ENCODE peak calls at places on chromosomes 1 and 21, in four cellular contexts. M is astrocyte, K is iPS-NIHi11, J is lower lobe of right lung. U is an unnamed sample.

GRCh38 chr1:183871142-183871541 is 66.2 kb downstream of the RGL1 start:
- DNase-seq in M (peak), J (no peak), K (peak), U (no peak)

GRCh38 chr21:34835526-34835925 is 166.7 kb downstream of the CLIC6 start:
- DNase-seq in M (no peak), K (peak), J (peak), U (no peak)

GRCh38 chr1:17370618-17371017 is 1.4 kb upstream of the PADI6 start:
- DNase-seq in K (peak), M (no peak), J (no peak), U (no peak)

GRCh38 chr1:51630393-51630792 is 13.5 kb downstream of the OSBPL9 start:
- DNase-seq in M (no peak), J (no peak), K (no peak), U (no peak)

GRCh38 chr1:224333939-224334701 is 4.1 kb upstream of the NVL start:
- DNase-seq in J (no peak), M (peak), K (no peak), U (no peak)

GRCh38 chr21:39724944-39725343 is 20.0 kb upstream of the IGSF5 start:
- DNase-seq in J (no peak), K (no peak), M (no peak), U (no peak)

GRCh38 chr1:181190362-181191035 is 102.0 kb downstream of the IER5 start:
- DNase-seq in K (peak), J (no peak), M (no peak), U (no peak)

GRCh38 chr1:176183618-176184017 is 23.5 kb downstream of the COP1 start:
- DNase-seq in M (no peak), K (no peak), J (no peak), U (no peak)

GRCh38 chr1:54806931-54807611 is 5.9 kb upstream of the TTC22 start:
- DNase-seq in J (no peak), K (no peak), M (peak), U (no peak)

GRCh38 chr1:115647507-115647906 is 5.7 kb downstream of the VANGL1 start:
- DNase-seq in M (no peak), K (no peak), J (no peak), U (no peak)

GRCh38 chr1:179036844-179037465 is 11.3 kb downstream of the FAM20B start:
- DNase-seq in M (peak), K (no peak), J (no peak), U (no peak)

GRCh38 chr1:200888349-200888838 is 6.3 kb upstream of the INAVA start:
- DNase-seq in M (no peak), K (no peak), J (no peak), U (no peak)

GRCh38 chr1:50750021-50750619 is 209.9 kb downstream of the FAF1 start:
- DNase-seq in J (no peak), K (peak), M (peak), U (no peak)

GRCh38 chr1:150021191-150021688 is 10.7 kb upstream of the OTUD7B start:
- DNase-seq in M (no peak), K (no peak), J (no peak), U (no peak)

GRCh38 chr1:205582471-205583291 is 49.1 kb downstream of the ELK4 start:
- DNase-seq in J (no peak), K (no peak), M (no peak), U (no peak)

GRCh38 chr1:23779826-23780371 is 1.7 kb downstream of the PITHD1 start:
- DNase-seq in K (no peak), J (no peak), M (peak), U (no peak)

GRCh38 chr1:182259229-182259872 is 132.2 kb downstream of the GLUL start:
- DNase-seq in M (peak), J (peak), K (no peak), U (no peak)

GRCh38 chr1:38891753-38892152 is 10.4 kb upstream of the GJA9 start:
- DNase-seq in K (peak), J (no peak), M (peak), U (no peak)

GRCh38 chr1:177235350-177235749 is 64.6 kb downstream of the BRINP2 start:
- DNase-seq in K (no peak), J (no peak), M (no peak), U (no peak)

GRCh38 chr1:156897078-156897825 is 3.7 kb downstream of the PEAR1 start:
- DNase-seq in J (no peak), M (peak), K (no peak), U (no peak)

GRCh38 chr1:25813734-25814471 is 5.9 kb upstream of the MTFR1L start:
- DNase-seq in K (no peak), J (no peak), M (no peak), U (no peak)

GRCh38 chr1:225934711-225935110 is 6.3 kb downstream of the LEFTY2 start:
- DNase-seq in J (no peak), K (no peak), M (no peak), U (no peak)

GRCh38 chr1:99397029-99397428 is 132.7 kb downstream of the PLPPR4 start:
- DNase-seq in M (peak), J (no peak), K (peak), U (no peak)

GRCh38 chr1:115648717-115649691 is 7.2 kb downstream of the VANGL1 start:
- DNase-seq in J (no peak), M (no peak), K (no peak), U (no peak)

GRCh38 chr1:84997667-84998600 is 1.0 kb upstream of the MCOLN2 start:
- DNase-seq in M (peak), J (no peak), K (peak), U (peak)

GRCh38 chr1:193472838-193473398 is 286.5 kb upstream of the B3GALT2 start:
- DNase-seq in M (no peak), J (no peak), K (no peak), U (no peak)

GRCh38 chr21:33451634-33452071 is 28.1 kb downstream of the TMEM50B start:
- DNase-seq in K (no peak), J (no peak), M (no peak), U (no peak)

GRCh38 chr21:45592626-45593134 is 50.4 kb upstream of the SLC19A1 start:
- DNase-seq in J (peak), M (no peak), K (no peak), U (no peak)

GRCh38 chr21:42797522-42797921 is 81.8 kb downstream of the WDR4 start:
- DNase-seq in K (no peak), M (no peak), J (no peak), U (no peak)

GRCh38 chr1:162056043-162056442 is 13.4 kb upstream of the NOS1AP start:
- DNase-seq in K (peak), J (peak), M (peak), U (peak)

GRCh38 chr1:20078711-20079110 is 8.7 kb downstream of the PLA2G5 start:
- DNase-seq in K (no peak), M (no peak), J (no peak), U (no peak)

GRCh38 chr21:16004523-16004922 is 274.7 kb downstream of the USP25 start:
- DNase-seq in M (no peak), J (no peak), K (no peak), U (no peak)

GRCh38 chr1:224730950-224731349 is 114.8 kb downstream of the CNIH3 start:
- DNase-seq in M (no peak), K (no peak), J (no peak), U (no peak)

GRCh38 chr1:113999233-113999632 is 20.0 kb downstream of the OLFML3 start:
- DNase-seq in J (no peak), M (no peak), K (no peak), U (no peak)

GRCh38 chr1:26704629-26705028 is 8.8 kb downstream of the ARID1A start:
- DNase-seq in J (no peak), M (no peak), K (no peak), U (no peak)

GRCh38 chr1:72122099-72122893 is 160.0 kb downstream of the NEGR1 start:
- DNase-seq in M (no peak), K (no peak), J (no peak), U (no peak)